ENCODE peak calls at places on chromosomes 16 and 17, in ten cellular contexts. N is uterus, Z is A549, K is tibial artery, D is ovary, M is mesenchymal stem cell, B is IMR-90, Y is PC-3, U is cardiac fibroblast, T is GM12865. G is an unnamed sample.

GRCh38 chr16:52074133-52074532 is 472.8 kb downstream of the TOX3 start:
- DNase-seq in N (no peak), Z (no peak), K (no peak), D (no peak), M (no peak), B (no peak), Y (no peak), U (no peak), T (no peak), G (no peak)

GRCh38 chr17:12068946-12069345 is 48.3 kb downstream of the MAP2K4 start:
- DNase-seq in N (no peak), Z (no peak), K (no peak), D (no peak), M (no peak), B (peak), Y (no peak), U (no peak), T (no peak), G (no peak)

GRCh38 chr16:23920899-23921298 is 85.1 kb downstream of the PRKCB start:
- DNase-seq in N (no peak), Z (no peak), K (no peak), D (no peak), M (no peak), B (no peak), Y (no peak), U (no peak), T (no peak), G (no peak)

GRCh38 chr16:29316673-29317237 is 89.8 kb downstream of the NPIPB11 start:
- DNase-seq in N (no peak), Z (no peak), K (peak), D (no peak), M (no peak), B (peak), Y (no peak), U (no peak), T (no peak), G (no peak)

GRCh38 chr17:55527520-55528118 is 16.4 kb upstream of the SMIM36 start:
- DNase-seq in N (peak), Z (peak), K (no peak), D (peak), M (peak), B (peak), Y (peak), U (peak), T (peak), G (no peak)

GRCh38 chr16:19636436-19637267 is 81.1 kb downstream of the VPS35L start:
- DNase-seq in N (no peak), Z (no peak), K (no peak), D (no peak), M (peak), B (no peak), Y (no peak), U (no peak), T (no peak), G (no peak)

GRCh38 chr16:67206129-67206837 is 7.4 kb downstream of the ELMO3 start:
- DNase-seq in N (no peak), Z (no peak), K (no peak), D (no peak), M (no peak), B (no peak), Y (no peak), U (no peak), T (no peak), G (no peak)

GRCh38 chr16:8258523-8258922 is 331.8 kb downstream of the TMEM114 start:
- DNase-seq in N (no peak), Z (no peak), K (no peak), D (no peak), M (no peak), B (no peak), Y (no peak), U (no peak), T (no peak), G (no peak)

GRCh38 chr17:42313773-42314566 is 25.7 kb downstream of the STAT5A start:
- DNase-seq in N (no peak), Z (no peak), K (no peak), D (no peak), M (no peak), B (no peak), Y (no peak), U (no peak), T (no peak), G (no peak)

GRCh38 chr16:4891886-4892216 is 44.6 kb downstream of the UBN1 start:
- DNase-seq in N (no peak), Z (no peak), K (no peak), D (no peak), M (no peak), B (no peak), Y (no peak), U (no peak), T (no peak), G (no peak)

GRCh38 chr17:8021565-8022357 is 17.1 kb upstream of the ALOX15B start:
- DNase-seq in N (no peak), Z (no peak), K (no peak), D (no peak), M (no peak), B (no peak), Y (no peak), U (no peak), T (no peak), G (no peak)

GRCh38 chr16:3029499-3030127 is 5.8 kb downstream of the THOC6 start:
- DNase-seq in N (no peak), Z (no peak), K (no peak), D (no peak), M (no peak), B (peak), Y (no peak), U (peak), T (no peak), G (no peak)

GRCh38 chr17:16986391-16986790 is 14.5 kb upstream of the TNFRSF13B start:
- DNase-seq in N (no peak), Z (no peak), K (no peak), D (no peak), M (peak), B (peak), Y (peak), U (no peak), T (peak), G (no peak)

GRCh38 chr17:42526031-42526444 is 10.0 kb upstream of the NAGLU start:
- DNase-seq in N (no peak), Z (peak), K (peak), D (peak), M (peak), B (peak), Y (no peak), U (peak), T (no peak), G (no peak)

GRCh38 chr17:79545251-79546005 is 65.4 kb downstream of the RBFOX3 start:
- DNase-seq in N (no peak), Z (no peak), K (no peak), D (no peak), M (no peak), B (no peak), Y (no peak), U (no peak), T (no peak), G (no peak)

GRCh38 chr16:63789603-63790002 is 1332.3 kb downstream of the CDH11 start:
- DNase-seq in N (no peak), Z (peak), K (no peak), D (no peak), M (no peak), B (no peak), Y (peak), U (peak), T (no peak), G (no peak)

GRCh38 chr17:14672830-14673229 is 371.9 kb downstream of the HS3ST3B1 start:
- DNase-seq in N (no peak), Z (no peak), K (no peak), D (no peak), M (peak), B (peak), Y (peak), U (peak), T (no peak), G (peak)

GRCh38 chr17:20944014-20944905 is 98.6 kb downstream of the USP22 start:
- DNase-seq in N (no peak), Z (peak), K (no peak), D (no peak), M (no peak), B (no peak), Y (peak), U (no peak), T (peak), G (peak)

GRCh38 chr16:66287916-66288315 is 78.6 kb upstream of the CDH5 start:
- DNase-seq in N (no peak), Z (no peak), K (no peak), D (no peak), M (no peak), B (no peak), Y (no peak), U (no peak), T (no peak), G (no peak)

GRCh38 chr17:48025904-48026502 is 11.6 kb downstream of the COPZ2 start:
- DNase-seq in N (no peak), Z (peak), K (peak), D (peak), M (no peak), B (no peak), Y (peak), U (no peak), T (no peak), G (no peak)

GRCh38 chr17:27808629-27809028 is 8.3 kb upstream of the NOS2 start:
- DNase-seq in N (no peak), Z (no peak), K (no peak), D (no peak), M (no peak), B (no peak), Y (no peak), U (no peak), T (peak), G (no peak)

GRCh38 chr17:60392042-60392844 is at the start of gene USP32:
- DNase-seq in N (peak), Z (peak), K (peak), D (peak), M (peak), B (peak), Y (peak), U (peak), T (peak), G (peak)

GRCh38 chr16:69351309-69352027 is at the start of gene TMED6:
- DNase-seq in N (no peak), Z (no peak), K (no peak), D (no peak), M (no peak), B (no peak), Y (no peak), U (no peak), T (no peak), G (no peak)

GRCh38 chr17:27575100-27575911 is 55.7 kb upstream of the LGALS9 start:
- DNase-seq in N (no peak), Z (no peak), K (no peak), D (no peak), M (no peak), B (no peak), Y (no peak), U (no peak), T (no peak), G (no peak)

DNA sequence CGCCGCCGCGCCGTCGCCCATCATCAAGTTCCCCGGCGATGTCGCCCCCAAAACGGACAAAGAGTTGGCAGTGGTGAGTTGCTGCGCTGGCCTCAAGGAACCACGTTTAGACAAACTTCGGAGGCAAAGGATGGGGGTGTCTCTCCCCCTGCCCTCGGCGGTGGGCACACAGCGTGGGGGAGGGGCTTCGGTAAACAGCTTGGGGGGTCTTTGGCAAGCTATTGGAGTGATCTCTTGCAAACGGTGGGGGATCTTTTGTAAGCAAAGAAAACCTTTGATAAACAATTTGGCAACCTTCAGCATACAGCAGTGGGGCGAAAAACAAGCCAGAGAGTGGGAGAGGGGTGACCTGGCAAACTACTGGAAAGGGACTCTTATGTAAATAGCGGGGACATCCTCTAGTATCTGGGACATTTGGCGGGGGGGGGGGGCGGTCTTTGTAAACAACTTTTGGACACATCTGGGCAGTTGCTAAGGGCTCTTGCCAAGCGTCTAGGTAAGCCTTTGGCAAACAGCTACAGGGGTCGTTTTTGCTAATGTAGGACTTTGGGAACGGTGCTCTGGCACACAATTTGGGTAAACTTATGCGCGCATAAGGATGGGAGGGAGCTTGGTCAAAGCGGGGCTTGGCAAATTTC is 681 bp downstream of the MMP2 start:
- DNase-seq in N (peak), Z (no peak), K (no peak), D (peak), M (peak), B (no peak), Y (no peak), U (peak), T (no peak), G (no peak)
- H3K4me3 ChIP-seq in N (peak), Z (peak), K (peak), D (peak), M (peak), B (peak), Y (no peak), U (peak), T (no peak), G (peak)

GRCh38 chr16:75131081-75131480 is 14.5 kb upstream of the LDHD start:
- DNase-seq in N (no peak), Z (no peak), K (no peak), D (no peak), M (no peak), B (no peak), Y (no peak), U (no peak), T (no peak), G (no peak)
- H3K4me3 ChIP-seq in N (no peak), Z (no peak), K (no peak), D (no peak), M (no peak), B (no peak), Y (no peak), U (no peak), T (no peak), G (no peak)

DNA sequence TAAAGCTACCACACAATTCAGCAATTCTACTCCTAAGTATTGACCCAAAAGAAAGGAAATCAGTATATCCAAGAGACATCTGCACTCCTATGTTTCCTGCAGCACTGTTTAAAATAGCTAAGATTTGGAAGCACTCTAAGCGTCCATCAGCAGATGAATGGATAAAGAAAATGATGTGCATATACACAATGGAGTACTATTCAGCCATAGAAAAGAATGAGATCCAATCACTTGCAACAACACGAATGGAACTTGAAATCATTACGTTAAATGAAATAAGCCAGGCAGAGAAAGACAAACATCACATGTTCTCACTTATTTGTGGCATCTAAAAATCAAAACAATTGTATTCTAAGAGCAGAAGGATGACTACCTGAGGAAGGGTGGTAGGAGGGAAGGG is 1.5 kb downstream of the SLFN11 start:
- DNase-seq in N (no peak), Z (no peak), K (no peak), D (no peak), M (no peak), B (no peak), Y (no peak), U (no peak), T (no peak), G (no peak)
- H3K4me3 ChIP-seq in N (no peak), Z (no peak), K (no peak), D (no peak), M (peak), B (no peak), Y (no peak), U (peak), T (peak), G (no peak)

GRCh38 chr16:11296706-11297491 is 15.8 kb upstream of the PRM1 start:
- DNase-seq in N (peak), Z (no peak), K (no peak), D (no peak), M (peak), B (no peak), Y (no peak), U (no peak), T (peak), G (no peak)
- H3K4me3 ChIP-seq in N (peak), Z (no peak), K (no peak), D (peak), M (peak), B (no peak), Y (no peak), U (no peak), T (peak), G (no peak)

GRCh38 chr17:9646556-9646905 is 1.2 kb downstream of the USP43 start:
- DNase-seq in N (no peak), Z (no peak), K (no peak), D (no peak), M (no peak), B (no peak), Y (no peak), U (no peak), T (no peak), G (no peak)
- H3K4me3 ChIP-seq in N (no peak), Z (peak), K (no peak), D (no peak), M (no peak), B (no peak), Y (peak), U (no peak), T (no peak), G (peak)

DNA sequence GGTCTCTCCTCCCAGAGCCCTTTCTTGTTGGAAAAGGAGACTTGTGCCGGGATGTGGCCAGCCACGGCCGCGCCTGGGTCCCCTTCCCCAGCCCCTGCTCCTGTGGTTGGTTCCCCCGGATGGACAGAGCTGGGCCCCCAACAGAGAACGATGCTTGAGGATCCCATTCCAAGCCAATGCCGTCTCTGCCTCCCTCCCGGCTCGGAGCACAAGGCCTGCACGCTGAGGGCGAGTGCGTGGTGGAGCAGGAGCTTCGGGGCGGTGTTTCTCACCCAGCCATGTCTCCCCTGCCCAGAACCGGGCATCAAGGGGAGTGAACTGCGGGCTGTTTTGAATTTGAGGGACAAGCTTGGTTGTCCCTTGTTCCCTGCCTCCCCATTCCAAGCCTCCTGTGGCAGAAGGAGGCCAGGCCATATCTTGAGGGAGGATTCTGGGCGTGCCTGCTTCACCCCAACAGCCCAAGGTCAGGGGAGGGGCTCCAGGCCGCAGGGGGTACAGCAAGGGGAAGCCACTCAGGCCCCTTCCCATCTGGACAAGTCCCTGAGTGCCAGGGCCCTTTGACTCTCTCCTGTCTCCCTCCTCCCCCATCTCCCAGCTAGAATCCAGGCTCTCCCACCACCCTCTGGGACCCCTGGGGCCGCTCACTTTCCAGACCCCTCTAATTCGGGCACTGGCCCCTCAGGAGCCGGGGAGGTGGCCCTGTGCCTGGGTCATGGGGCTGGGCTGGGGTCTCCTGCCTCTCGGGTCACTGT is 43.6 kb downstream of the SOCS3 start:
- DNase-seq in N (no peak), Z (peak), K (no peak), D (no peak), M (no peak), B (no peak), Y (no peak), U (no peak), T (no peak), G (no peak)
- H3K4me3 ChIP-seq in N (no peak), Z (peak), K (no peak), D (no peak), M (peak), B (no peak), Y (peak), U (peak), T (no peak), G (no peak)

GRCh38 chr16:53803451-53803850 is 99.5 kb downstream of the FTO start:
- DNase-seq in N (no peak), Z (no peak), K (no peak), D (no peak), M (no peak), B (no peak), Y (no peak), U (no peak), T (no peak), G (no peak)

GRCh38 chr16:53805747-53806146 is 101.8 kb downstream of the FTO start:
- DNase-seq in N (no peak), Z (no peak), K (no peak), D (no peak), M (no peak), B (no peak), Y (no peak), U (no peak), T (no peak), G (no peak)

GRCh38 chr16:53803998-53804397 is 100.0 kb downstream of the FTO start:
- DNase-seq in N (no peak), Z (no peak), K (no peak), D (no peak), M (no peak), B (no peak), Y (no peak), U (no peak), T (no peak), G (no peak)

GRCh38 chr16:53805113-53805512 is 101.2 kb downstream of the FTO start:
- DNase-seq in N (no peak), Z (no peak), K (no peak), D (no peak), M (no peak), B (no peak), Y (no peak), U (no peak), T (no peak), G (no peak)

GRCh38 chr16:53804467-53804866 is 100.5 kb downstream of the FTO start:
- DNase-seq in N (no peak), Z (no peak), K (no peak), D (no peak), M (no peak), B (no peak), Y (no peak), U (no peak), T (no peak), G (no peak)
- H3K4me3 ChIP-seq in N (no peak), Z (no peak), K (no peak), D (no peak), M (no peak), B (no peak), Y (no peak), U (no peak), T (no peak), G (no peak)

GRCh38 chr17:75455896-75456416 is 479 bp upstream of the TMEM94 start:
- DNase-seq in N (no peak), Z (no peak), K (no peak), D (no peak), M (no peak), B (no peak), Y (no peak), U (no peak), T (no peak), G (peak)
- H3K4me3 ChIP-seq in N (peak), Z (peak), K (peak), D (peak), M (peak), B (peak), Y (peak), U (peak), T (peak), G (no peak)

DNA sequence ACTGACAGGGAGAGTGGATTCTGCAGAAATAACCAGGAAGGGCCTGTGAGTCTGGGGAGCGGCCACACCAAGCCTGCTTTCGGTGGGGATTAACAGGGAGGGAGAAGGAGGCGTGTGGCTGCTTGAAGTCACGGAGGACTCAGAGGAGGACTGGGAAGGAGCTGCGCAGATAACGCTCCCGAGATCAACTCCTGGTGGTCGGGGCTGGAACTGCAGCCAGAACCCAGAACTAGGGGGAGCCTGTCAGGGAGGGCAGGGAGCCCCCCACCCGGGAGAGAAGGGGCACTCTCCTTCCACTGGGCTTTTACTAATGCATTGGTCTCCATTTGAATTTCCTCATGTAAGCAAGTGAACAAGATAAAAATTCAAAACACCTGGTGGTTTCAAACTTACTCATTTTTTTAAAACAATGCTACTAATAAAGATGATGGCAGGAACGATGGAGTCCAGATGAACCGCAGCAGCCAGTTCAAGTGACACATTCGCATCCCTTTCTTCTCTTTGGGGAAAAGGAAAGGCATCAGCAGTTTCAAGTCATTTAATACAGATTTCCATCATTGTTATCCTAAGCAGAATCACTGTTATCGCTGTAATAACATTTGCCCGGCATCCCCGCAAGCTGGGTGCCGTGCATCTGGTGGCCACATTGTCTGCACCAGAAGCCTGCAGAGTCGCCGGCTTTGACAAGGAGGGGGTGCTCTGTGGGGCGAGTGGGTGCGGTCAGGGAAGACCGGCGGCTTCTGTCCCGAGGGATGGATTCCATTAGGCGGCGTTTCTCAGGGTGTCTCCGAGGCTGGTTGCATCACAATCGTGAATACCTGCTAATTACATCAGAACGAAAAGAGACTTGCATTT is 183.0 kb downstream of the FOXL1 start:
- DNase-seq in N (no peak), Z (peak), K (peak), D (no peak), M (peak), B (peak), Y (peak), U (peak), T (peak), G (peak)
- H3K4me3 ChIP-seq in N (no peak), Z (peak), K (peak), D (no peak), M (peak), B (peak), Y (no peak), U (peak), T (no peak), G (no peak)